ENCODE peak calls at places on chromosomes 12 and 14, in ten cellular contexts. One of them, this sample, is unnamed.

GRCh38 chr12:14952295-14952995 is 9.0 kb downstream of the ARHGDIB start:
- DNase-seq in T-helper 17 cell: no peak
- DNase-seq in naive thymus-derived CD4-positive, alpha-beta T cell: peak
- DNase-seq in iris pigment epithelial cell: peak
- DNase-seq in stimulated activated CD8-positive, alpha-beta memory T cell treated with anti-CD3 and anti-CD28 coated beads, Interleukin-4, amount 100 ng/mL, for 48 hours: peak
- DNase-seq in stimulated activated CD4-positive, alpha-beta T cell treated with anti-CD3 and anti-CD28 coated beads, Interleukin-15, amount 100 ng/mL, for 1 hour: no peak
- DNase-seq in endothelial cell: no peak
- DNase-seq in NCI-H1105: no peak
- DNase-seq in activated T-helper 1 cell treated with Interleukin-2 at 50 U/mL for 16 hours: no peak
- DNase-seq in left kidney: peak
- DNase-seq in this sample: peak

GRCh38 chr12:6935221-6935550 is 7.4 kb downstream of the ATN1 start:
- DNase-seq in NCI-H1105: no peak
- DNase-seq in naive thymus-derived CD4-positive, alpha-beta T cell: no peak
- DNase-seq in left kidney: no peak
- DNase-seq in activated T-helper 1 cell treated with Interleukin-2 at 50 U/mL for 16 hours: no peak
- DNase-seq in T-helper 17 cell: no peak
- DNase-seq in stimulated activated CD4-positive, alpha-beta T cell treated with anti-CD3 and anti-CD28 coated beads, Interleukin-15, amount 100 ng/mL, for 1 hour: no peak
- DNase-seq in endothelial cell: no peak
- DNase-seq in stimulated activated CD8-positive, alpha-beta memory T cell treated with anti-CD3 and anti-CD28 coated beads, Interleukin-4, amount 100 ng/mL, for 48 hours: no peak
- DNase-seq in iris pigment epithelial cell: peak
- DNase-seq in this sample: no peak

GRCh38 chr14:75334191-75335051 is 55.8 kb downstream of the FOS start:
- DNase-seq in NCI-H1105: no peak
- DNase-seq in iris pigment epithelial cell: no peak
- DNase-seq in T-helper 17 cell: peak
- DNase-seq in stimulated activated CD8-positive, alpha-beta memory T cell treated with anti-CD3 and anti-CD28 coated beads, Interleukin-4, amount 100 ng/mL, for 48 hours: peak
- DNase-seq in stimulated activated CD4-positive, alpha-beta T cell treated with anti-CD3 and anti-CD28 coated beads, Interleukin-15, amount 100 ng/mL, for 1 hour: peak
- DNase-seq in activated T-helper 1 cell treated with Interleukin-2 at 50 U/mL for 16 hours: peak
- DNase-seq in naive thymus-derived CD4-positive, alpha-beta T cell: peak
- DNase-seq in endothelial cell: no peak
- DNase-seq in left kidney: peak
- DNase-seq in this sample: peak

GRCh38 chr12:120833849-120834248 is 70.3 kb downstream of the SPPL3 start:
- DNase-seq in endothelial cell: no peak
- DNase-seq in iris pigment epithelial cell: peak
- DNase-seq in NCI-H1105: no peak
- DNase-seq in left kidney: no peak
- DNase-seq in stimulated activated CD4-positive, alpha-beta T cell treated with anti-CD3 and anti-CD28 coated beads, Interleukin-15, amount 100 ng/mL, for 1 hour: no peak
- DNase-seq in T-helper 17 cell: no peak
- DNase-seq in activated T-helper 1 cell treated with Interleukin-2 at 50 U/mL for 16 hours: no peak
- DNase-seq in stimulated activated CD8-positive, alpha-beta memory T cell treated with anti-CD3 and anti-CD28 coated beads, Interleukin-4, amount 100 ng/mL, for 48 hours: no peak
- DNase-seq in naive thymus-derived CD4-positive, alpha-beta T cell: no peak
- DNase-seq in this sample: no peak

GRCh38 chr12:8483081-8483479 is 27.3 kb downstream of the CLEC6A start:
- DNase-seq in left kidney: no peak
- DNase-seq in T-helper 17 cell: no peak
- DNase-seq in endothelial cell: no peak
- DNase-seq in naive thymus-derived CD4-positive, alpha-beta T cell: no peak
- DNase-seq in stimulated activated CD8-positive, alpha-beta memory T cell treated with anti-CD3 and anti-CD28 coated beads, Interleukin-4, amount 100 ng/mL, for 48 hours: no peak
- DNase-seq in stimulated activated CD4-positive, alpha-beta T cell treated with anti-CD3 and anti-CD28 coated beads, Interleukin-15, amount 100 ng/mL, for 1 hour: no peak
- DNase-seq in activated T-helper 1 cell treated with Interleukin-2 at 50 U/mL for 16 hours: no peak
- DNase-seq in iris pigment epithelial cell: no peak
- DNase-seq in NCI-H1105: no peak
- DNase-seq in this sample: no peak

GRCh38 chr12:53225635-53226424 is 6.2 kb downstream of the RARG start:
- DNase-seq in activated T-helper 1 cell treated with Interleukin-2 at 50 U/mL for 16 hours: no peak
- DNase-seq in naive thymus-derived CD4-positive, alpha-beta T cell: no peak
- DNase-seq in stimulated activated CD8-positive, alpha-beta memory T cell treated with anti-CD3 and anti-CD28 coated beads, Interleukin-4, amount 100 ng/mL, for 48 hours: no peak
- DNase-seq in stimulated activated CD4-positive, alpha-beta T cell treated with anti-CD3 and anti-CD28 coated beads, Interleukin-15, amount 100 ng/mL, for 1 hour: no peak
- DNase-seq in endothelial cell: no peak
- DNase-seq in iris pigment epithelial cell: no peak
- DNase-seq in T-helper 17 cell: no peak
- DNase-seq in left kidney: no peak
- DNase-seq in NCI-H1105: no peak
- DNase-seq in this sample: no peak

GRCh38 chr12:52062167-52063080 is 7.4 kb upstream of the ATG101 start:
- DNase-seq in activated T-helper 1 cell treated with Interleukin-2 at 50 U/mL for 16 hours: no peak
- DNase-seq in NCI-H1105: no peak
- DNase-seq in endothelial cell: no peak
- DNase-seq in stimulated activated CD4-positive, alpha-beta T cell treated with anti-CD3 and anti-CD28 coated beads, Interleukin-15, amount 100 ng/mL, for 1 hour: no peak
- DNase-seq in stimulated activated CD8-positive, alpha-beta memory T cell treated with anti-CD3 and anti-CD28 coated beads, Interleukin-4, amount 100 ng/mL, for 48 hours: no peak
- DNase-seq in left kidney: no peak
- DNase-seq in T-helper 17 cell: no peak
- DNase-seq in iris pigment epithelial cell: no peak
- DNase-seq in naive thymus-derived CD4-positive, alpha-beta T cell: no peak
- DNase-seq in this sample: no peak

GRCh38 chr12:27185234-27186045 is 58.6 kb upstream of the STK38L start:
- DNase-seq in stimulated activated CD8-positive, alpha-beta memory T cell treated with anti-CD3 and anti-CD28 coated beads, Interleukin-4, amount 100 ng/mL, for 48 hours: peak
- DNase-seq in iris pigment epithelial cell: peak
- DNase-seq in left kidney: peak
- DNase-seq in stimulated activated CD4-positive, alpha-beta T cell treated with anti-CD3 and anti-CD28 coated beads, Interleukin-15, amount 100 ng/mL, for 1 hour: no peak
- DNase-seq in endothelial cell: no peak
- DNase-seq in naive thymus-derived CD4-positive, alpha-beta T cell: peak
- DNase-seq in T-helper 17 cell: no peak
- DNase-seq in activated T-helper 1 cell treated with Interleukin-2 at 50 U/mL for 16 hours: no peak
- DNase-seq in NCI-H1105: no peak
- DNase-seq in this sample: no peak

GRCh38 chr12:133231001-133231400 is 4.7 kb downstream of the ANHX start:
- DNase-seq in T-helper 17 cell: no peak
- DNase-seq in left kidney: no peak
- DNase-seq in endothelial cell: no peak
- DNase-seq in iris pigment epithelial cell: no peak
- DNase-seq in activated T-helper 1 cell treated with Interleukin-2 at 50 U/mL for 16 hours: no peak
- DNase-seq in naive thymus-derived CD4-positive, alpha-beta T cell: no peak
- DNase-seq in stimulated activated CD4-positive, alpha-beta T cell treated with anti-CD3 and anti-CD28 coated beads, Interleukin-15, amount 100 ng/mL, for 1 hour: no peak
- DNase-seq in stimulated activated CD8-positive, alpha-beta memory T cell treated with anti-CD3 and anti-CD28 coated beads, Interleukin-4, amount 100 ng/mL, for 48 hours: no peak
- DNase-seq in NCI-H1105: no peak
- DNase-seq in this sample: no peak

GRCh38 chr14:69525896-69526295 is 41.4 kb downstream of the PLEKHD1 start:
- DNase-seq in naive thymus-derived CD4-positive, alpha-beta T cell: no peak
- DNase-seq in endothelial cell: no peak
- DNase-seq in left kidney: no peak
- DNase-seq in activated T-helper 1 cell treated with Interleukin-2 at 50 U/mL for 16 hours: no peak
- DNase-seq in NCI-H1105: no peak
- DNase-seq in T-helper 17 cell: no peak
- DNase-seq in iris pigment epithelial cell: no peak
- DNase-seq in stimulated activated CD4-positive, alpha-beta T cell treated with anti-CD3 and anti-CD28 coated beads, Interleukin-15, amount 100 ng/mL, for 1 hour: no peak
- DNase-seq in stimulated activated CD8-positive, alpha-beta memory T cell treated with anti-CD3 and anti-CD28 coated beads, Interleukin-4, amount 100 ng/mL, for 48 hours: no peak
- DNase-seq in this sample: no peak

GRCh38 chr12:101877816-101878811 is 734 bp downstream of the DRAM1 start:
- DNase-seq in activated T-helper 1 cell treated with Interleukin-2 at 50 U/mL for 16 hours: no peak
- DNase-seq in NCI-H1105: no peak
- DNase-seq in naive thymus-derived CD4-positive, alpha-beta T cell: no peak
- DNase-seq in iris pigment epithelial cell: peak
- DNase-seq in endothelial cell: no peak
- DNase-seq in left kidney: peak
- DNase-seq in stimulated activated CD4-positive, alpha-beta T cell treated with anti-CD3 and anti-CD28 coated beads, Interleukin-15, amount 100 ng/mL, for 1 hour: no peak
- DNase-seq in T-helper 17 cell: no peak
- DNase-seq in stimulated activated CD8-positive, alpha-beta memory T cell treated with anti-CD3 and anti-CD28 coated beads, Interleukin-4, amount 100 ng/mL, for 48 hours: no peak
- DNase-seq in this sample: no peak

GRCh38 chr12:117863004-117863709 is 105.6 kb downstream of the KSR2 start:
- DNase-seq in NCI-H1105: no peak
- DNase-seq in iris pigment epithelial cell: peak
- DNase-seq in stimulated activated CD4-positive, alpha-beta T cell treated with anti-CD3 and anti-CD28 coated beads, Interleukin-15, amount 100 ng/mL, for 1 hour: no peak
- DNase-seq in activated T-helper 1 cell treated with Interleukin-2 at 50 U/mL for 16 hours: no peak
- DNase-seq in endothelial cell: no peak
- DNase-seq in stimulated activated CD8-positive, alpha-beta memory T cell treated with anti-CD3 and anti-CD28 coated beads, Interleukin-4, amount 100 ng/mL, for 48 hours: no peak
- DNase-seq in T-helper 17 cell: no peak
- DNase-seq in left kidney: no peak
- DNase-seq in naive thymus-derived CD4-positive, alpha-beta T cell: no peak
- DNase-seq in this sample: no peak

GRCh38 chr12:96098631-96099030 is 63.2 kb upstream of the LTA4H start:
- DNase-seq in iris pigment epithelial cell: no peak
- DNase-seq in endothelial cell: no peak
- DNase-seq in stimulated activated CD4-positive, alpha-beta T cell treated with anti-CD3 and anti-CD28 coated beads, Interleukin-15, amount 100 ng/mL, for 1 hour: no peak
- DNase-seq in stimulated activated CD8-positive, alpha-beta memory T cell treated with anti-CD3 and anti-CD28 coated beads, Interleukin-4, amount 100 ng/mL, for 48 hours: no peak
- DNase-seq in naive thymus-derived CD4-positive, alpha-beta T cell: no peak
- DNase-seq in left kidney: no peak
- DNase-seq in activated T-helper 1 cell treated with Interleukin-2 at 50 U/mL for 16 hours: no peak
- DNase-seq in NCI-H1105: no peak
- DNase-seq in T-helper 17 cell: no peak
- DNase-seq in this sample: no peak

GRCh38 chr12:49296836-49297694 is 2.1 kb downstream of the PRPH start:
- DNase-seq in iris pigment epithelial cell: no peak
- DNase-seq in naive thymus-derived CD4-positive, alpha-beta T cell: no peak
- DNase-seq in stimulated activated CD8-positive, alpha-beta memory T cell treated with anti-CD3 and anti-CD28 coated beads, Interleukin-4, amount 100 ng/mL, for 48 hours: peak
- DNase-seq in T-helper 17 cell: no peak
- DNase-seq in left kidney: peak
- DNase-seq in stimulated activated CD4-positive, alpha-beta T cell treated with anti-CD3 and anti-CD28 coated beads, Interleukin-15, amount 100 ng/mL, for 1 hour: no peak
- DNase-seq in NCI-H1105: peak
- DNase-seq in activated T-helper 1 cell treated with Interleukin-2 at 50 U/mL for 16 hours: no peak
- DNase-seq in endothelial cell: no peak
- DNase-seq in this sample: no peak

GRCh38 chr12:67920432-67920831 is 68.8 kb upstream of the IFNG-AS1 start:
- DNase-seq in naive thymus-derived CD4-positive, alpha-beta T cell: no peak
- DNase-seq in left kidney: no peak
- DNase-seq in iris pigment epithelial cell: no peak
- DNase-seq in stimulated activated CD8-positive, alpha-beta memory T cell treated with anti-CD3 and anti-CD28 coated beads, Interleukin-4, amount 100 ng/mL, for 48 hours: no peak
- DNase-seq in T-helper 17 cell: no peak
- DNase-seq in activated T-helper 1 cell treated with Interleukin-2 at 50 U/mL for 16 hours: no peak
- DNase-seq in endothelial cell: no peak
- DNase-seq in stimulated activated CD4-positive, alpha-beta T cell treated with anti-CD3 and anti-CD28 coated beads, Interleukin-15, amount 100 ng/mL, for 1 hour: no peak
- DNase-seq in NCI-H1105: no peak
- DNase-seq in this sample: no peak

GRCh38 chr12:42921741-42922511 is 332.4 kb upstream of the PRICKLE1 start:
- DNase-seq in endothelial cell: no peak
- DNase-seq in activated T-helper 1 cell treated with Interleukin-2 at 50 U/mL for 16 hours: no peak
- DNase-seq in stimulated activated CD8-positive, alpha-beta memory T cell treated with anti-CD3 and anti-CD28 coated beads, Interleukin-4, amount 100 ng/mL, for 48 hours: no peak
- DNase-seq in iris pigment epithelial cell: peak
- DNase-seq in NCI-H1105: no peak
- DNase-seq in left kidney: no peak
- DNase-seq in stimulated activated CD4-positive, alpha-beta T cell treated with anti-CD3 and anti-CD28 coated beads, Interleukin-15, amount 100 ng/mL, for 1 hour: no peak
- DNase-seq in T-helper 17 cell: no peak
- DNase-seq in naive thymus-derived CD4-positive, alpha-beta T cell: no peak
- DNase-seq in this sample: no peak

GRCh38 chr14:104706733-104707628 is 17.0 kb upstream of the ADSS1 start:
- DNase-seq in NCI-H1105: no peak
- DNase-seq in activated T-helper 1 cell treated with Interleukin-2 at 50 U/mL for 16 hours: no peak
- DNase-seq in endothelial cell: no peak
- DNase-seq in stimulated activated CD8-positive, alpha-beta memory T cell treated with anti-CD3 and anti-CD28 coated beads, Interleukin-4, amount 100 ng/mL, for 48 hours: no peak
- DNase-seq in iris pigment epithelial cell: no peak
- DNase-seq in left kidney: peak
- DNase-seq in naive thymus-derived CD4-positive, alpha-beta T cell: no peak
- DNase-seq in T-helper 17 cell: no peak
- DNase-seq in stimulated activated CD4-positive, alpha-beta T cell treated with anti-CD3 and anti-CD28 coated beads, Interleukin-15, amount 100 ng/mL, for 1 hour: no peak
- DNase-seq in this sample: no peak

This sample was measured in central memory CD8-positive, alpha-beta T cell.